ENCODE peak calls at places on chromosomes 12 and 14, in seven cellular contexts. R, Q, L, P, J, M and U are unnamed samples.
A peak's percentile ranks its signal among the peaks of the same experiment; 100 is the strongest.

GRCh38 chr14:99756796-99757195 is 36.4 kb upstream of the EML1 start:
- DNase-seq in J (no peak), M (no peak), P (no peak), L (no peak), Q (no peak), R (no peak), U (no peak)

GRCh38 chr12:79426121-79426520 is 264.6 kb downstream of the PAWR start:
- DNase-seq in L (no peak), Q (no peak), M (no peak), J (no peak), R (no peak), P (no peak), U (no peak)

GRCh38 chr14:97298331-97298730 is 501.1 kb downstream of the VRK1 start:
- DNase-seq in P (peak; percentile 4), M (no peak), R (peak; percentile 41), Q (no peak), L (no peak), J (no peak), U (no peak)

GRCh38 chr12:65093571-65093970 is 27.5 kb downstream of the WIF1 start:
- DNase-seq in Q (no peak), J (no peak), R (no peak), P (no peak), L (no peak), M (no peak), U (no peak)

GRCh38 chr14:51439896-51440295 is 199.8 kb downstream of the TMX1 start:
- DNase-seq in Q (no peak), P (no peak), J (no peak), M (no peak), L (no peak), R (no peak), U (no peak)

GRCh38 chr12:107990325-107990724 is 138.8 kb upstream of the WSCD2 start:
- DNase-seq in Q (no peak), L (peak; percentile 4), M (no peak), P (peak; percentile 37), R (peak; percentile 19), J (peak; percentile 29), U (no peak)

GRCh38 chr12:53969588-53970259 is 3.2 kb upstream of the HOXC11 start:
- DNase-seq in P (no peak), Q (no peak), R (no peak), J (no peak), L (no peak), M (no peak), U (no peak)

GRCh38 chr14:99191663-99192621 is 80.1 kb downstream of the BCL11B start:
- DNase-seq in Q (no peak), L (no peak), J (no peak), M (no peak), R (no peak), P (no peak), U (no peak)

GRCh38 chr12:18595406-18595805 is 142.4 kb downstream of the PLCZ1 start:
- DNase-seq in J (no peak), L (no peak), R (no peak), M (no peak), Q (peak; percentile 5), P (no peak), U (no peak)

GRCh38 chr12:95522692-95523091 is 28.6 kb downstream of the USP44 start:
- DNase-seq in Q (no peak), R (no peak), L (no peak), M (no peak), P (no peak), J (no peak), U (no peak)

GRCh38 chr12:117441751-117442150 is 80.3 kb upstream of the NOS1 start:
- DNase-seq in P (no peak), J (no peak), Q (no peak), M (no peak), R (no peak), L (no peak), U (no peak)

GRCh38 chr14:71933026-71933587 is 878 bp downstream of the RGS6 start:
- DNase-seq in J (no peak), L (no peak), Q (no peak), R (no peak), P (no peak), M (no peak), U (no peak)

GRCh38 chr14:96140964-96141363 is 63.7 kb upstream of the BDKRB2 start:
- DNase-seq in M (no peak), P (no peak), R (no peak), Q (no peak), J (no peak), L (no peak), U (no peak)

DNA sequence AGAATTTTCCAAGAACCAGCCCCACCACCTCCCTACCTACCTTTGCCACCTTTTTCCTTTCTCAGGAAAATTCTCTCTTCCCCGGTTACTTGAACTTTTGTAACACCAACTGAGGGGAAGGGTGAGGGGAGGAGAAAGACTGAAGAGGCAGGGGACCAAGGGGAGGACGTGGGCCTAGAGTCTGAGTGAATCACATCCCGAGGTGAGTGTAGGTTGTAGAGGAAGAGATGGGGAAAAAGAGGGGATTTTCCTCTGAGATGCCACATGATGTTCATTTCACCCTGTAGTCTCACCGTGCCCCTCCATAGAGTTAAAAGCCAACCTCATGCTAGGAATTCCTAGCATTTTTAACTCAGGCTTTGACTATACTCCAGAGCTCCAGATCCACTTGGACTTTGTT is 311.8 kb downstream of the RPAP3 start:
- DNase-seq in J (no peak), Q (no peak), M (no peak), L (no peak), R (no peak), P (no peak), U (no peak)
- TF ChIP-seq TAF1 in J (no peak), Q (no peak), M (no peak), L (no peak), R (no peak), P (no peak), U (no peak)

GRCh38 chr14:74891870-74892269 is 10.2 kb downstream of the DLST start:
- DNase-seq in R (no peak), P (no peak), L (no peak), Q (no peak), M (no peak), J (no peak), U (no peak)

GRCh38 chr14:74896400-74896799 is 14.7 kb downstream of the DLST start:
- DNase-seq in R (no peak), Q (no peak), M (no peak), J (no peak), L (no peak), P (no peak), U (no peak)

GRCh38 chr14:74893614-74894091 is 11.9 kb downstream of the DLST start:
- DNase-seq in M (peak; percentile 37), R (no peak), Q (no peak), L (no peak), P (no peak), J (no peak), U (no peak)

GRCh38 chr14:74890262-74890661 is 8.5 kb downstream of the DLST start:
- DNase-seq in J (no peak), P (no peak), Q (no peak), M (no peak), R (no peak), L (no peak), U (no peak)

GRCh38 chr14:74892745-74893144 is 11.0 kb downstream of the DLST start:
- DNase-seq in J (no peak), L (no peak), M (no peak), P (no peak), R (no peak), Q (no peak), U (no peak)
- TF ChIP-seq POLR2AphosphoS5 in J (no peak), L (no peak), M (no peak), P (no peak), R (no peak), Q (no peak), U (no peak)

GRCh38 chr12:84077692-84078091 is 834.9 kb downstream of the SLC6A15 start:
- DNase-seq in M (no peak), L (no peak), Q (no peak), R (no peak), P (peak; percentile 47), J (no peak), U (no peak)
- TF ChIP-seq TAF1 in M (no peak), L (no peak), Q (no peak), R (no peak), P (no peak), J (no peak), U (no peak)

DNA sequence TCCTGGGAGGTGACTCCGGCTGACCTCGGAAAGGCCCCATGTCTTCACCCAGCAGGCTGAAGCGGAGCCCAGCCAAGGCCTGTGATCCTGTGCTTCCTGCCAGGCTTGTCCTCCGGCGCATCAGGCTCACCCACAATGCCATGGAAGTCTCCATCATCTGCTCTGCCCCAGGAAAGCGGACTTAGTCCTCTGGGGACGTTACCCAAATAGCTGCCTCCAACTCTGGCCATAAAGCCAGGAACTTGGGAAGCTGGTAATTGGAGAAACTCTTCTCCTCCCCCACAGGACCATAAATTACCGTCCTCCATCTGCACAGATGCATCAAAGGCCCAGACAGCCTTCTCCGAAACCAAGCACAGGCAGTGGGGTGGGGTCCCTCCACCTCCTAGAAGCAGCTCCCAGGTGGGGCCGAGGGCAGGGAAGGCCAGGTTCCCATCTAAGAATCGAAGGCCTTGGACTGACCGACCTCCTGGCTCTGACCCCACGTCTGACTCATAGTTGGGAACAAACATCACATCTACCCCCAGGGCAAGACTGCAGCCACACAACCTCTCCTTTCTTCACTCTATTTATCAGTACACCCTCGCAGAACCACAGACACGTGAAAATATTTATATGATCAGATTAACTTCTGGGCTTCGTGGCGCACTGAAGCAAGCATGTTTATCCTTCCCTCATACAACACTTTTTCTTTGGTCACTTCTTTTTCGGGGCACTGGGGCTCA is 56.4 kb downstream of the PITPNM2 start:
- DNase-seq in Q (no peak), M (no peak), J (peak; percentile 79), R (peak; percentile 54), P (no peak), L (no peak), U (no peak)
- TF ChIP-seq POLR2AphosphoS5 in Q (no peak), M (no peak), J (no peak), R (no peak), P (no peak), L (no peak), U (no peak)

DNA sequence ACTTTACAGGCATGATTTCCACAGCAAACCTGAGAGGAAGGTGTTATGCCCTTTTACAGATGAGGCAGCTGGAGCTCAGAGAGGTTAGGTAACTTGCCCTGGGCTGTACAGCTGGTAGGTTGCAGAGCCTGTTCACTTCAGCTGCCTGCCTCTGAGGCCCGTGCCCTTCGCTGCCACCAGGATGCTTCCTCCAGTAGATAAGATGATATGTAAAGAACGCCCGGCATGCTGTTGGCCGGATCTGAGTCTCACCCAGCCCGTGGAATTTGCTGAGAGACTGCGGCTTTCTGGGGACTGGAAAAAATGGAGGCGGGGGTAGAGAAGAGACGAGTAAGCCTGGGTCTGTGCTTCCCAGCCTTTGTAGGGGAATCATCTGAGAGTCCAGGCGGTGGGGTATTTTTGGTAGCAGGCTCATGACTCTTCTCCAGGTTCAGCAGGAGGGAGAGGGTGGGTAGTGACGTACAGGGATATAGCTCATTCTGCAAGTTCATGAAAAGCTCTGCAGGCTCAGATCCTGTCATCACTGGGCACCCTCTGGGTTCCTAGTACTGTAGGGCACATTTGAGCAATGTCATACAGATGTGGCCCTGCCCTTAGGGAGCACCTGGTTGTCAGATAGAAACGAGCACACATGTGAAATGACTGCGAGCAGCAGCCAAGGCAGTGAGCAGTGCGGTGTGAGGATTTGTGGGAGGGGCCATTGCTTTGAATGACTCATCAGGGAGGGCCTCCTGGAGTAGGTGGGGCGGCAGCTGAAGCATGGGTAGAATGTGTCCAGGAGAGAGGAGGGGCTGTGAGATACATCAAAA is 159.4 kb downstream of the TSPAN9 start:
- DNase-seq in M (no peak), P (peak; percentile 51), Q (no peak), J (peak; percentile 29), L (no peak), R (peak; percentile 56), U (no peak)
- TF ChIP-seq TAF1 in M (no peak), P (no peak), Q (no peak), J (no peak), L (no peak), R (no peak), U (no peak)